ENCODE peak calls at places on chromosomes 13 and 19, in six cellular contexts. T is NCI-H1092 treated with DMSO at 0.1 percent for 48 hours, O is LoVo, H is EL, U is T-cell, F is NCI-H526 treated with DMSO at 0.1 percent for 48 hours. R is an unnamed sample.

GRCh38 chr13:102170295-102170694 is 231.6 kb downstream of the FGF14 start:
- DNase-seq in T (no peak), O (no peak), H (no peak), U (no peak), F (no peak), R (no peak)

GRCh38 chr19:4557186-4557970 is 2.1 kb downstream of the SEMA6B start:
- DNase-seq in T (no peak), O (no peak), H (no peak), U (no peak), F (no peak), R (no peak)

GRCh38 chr19:55579766-55580621 is 654 bp downstream of the ZNF579 start:
- DNase-seq in T (no peak), O (no peak), H (peak), U (no peak), F (no peak), R (no peak)

GRCh38 chr19:46624958-46625661 is at the start of gene PTGIR:
- DNase-seq in T (no peak), O (no peak), H (peak), U (no peak), F (no peak), R (no peak)

GRCh38 chr13:113489549-113490495 is 689 bp downstream of the DCUN1D2 start:
- DNase-seq in T (peak), O (peak), H (peak), U (peak), F (peak), R (no peak)

GRCh38 chr13:43664700-43665191 is 122.0 kb downstream of the ENOX1 start:
- DNase-seq in T (no peak), O (no peak), H (peak), U (no peak), F (no peak), R (no peak)

GRCh38 chr19:5624741-5625140 is 1.9 kb downstream of the SAFB start:
- DNase-seq in T (no peak), O (no peak), H (no peak), U (no peak), F (no peak), R (no peak)

GRCh38 chr19:47512183-47512947 is 2.5 kb downstream of the NAPA start:
- DNase-seq in T (no peak), O (peak), H (peak), U (no peak), F (no peak), R (no peak)

GRCh38 chr19:18203408-18203862 is 407 bp downstream of the RAB3A start:
- DNase-seq in T (peak), O (no peak), H (no peak), U (peak), F (no peak), R (no peak)

GRCh38 chr13:42283574-42283973 is 11.6 kb downstream of the AKAP11 start:
- DNase-seq in T (no peak), O (no peak), H (no peak), U (no peak), F (peak), R (no peak)

GRCh38 chr19:4639531-4640246 is 373 bp downstream of the TNFAIP8L1 start:
- DNase-seq in T (peak), O (no peak), H (peak), U (no peak), F (no peak), R (no peak)

GRCh38 chr13:80195649-80196048 is 145.3 kb downstream of the SPRY2 start:
- DNase-seq in T (no peak), O (no peak), H (no peak), U (no peak), F (no peak), R (no peak)

GRCh38 chr13:57631607-57632275 is at the start of gene PCDH17:
- DNase-seq in T (peak), O (no peak), H (no peak), U (no peak), F (no peak), R (no peak)

GRCh38 chr13:110134801-110135200 is 172.2 kb downstream of the COL4A1 start:
- DNase-seq in T (no peak), O (no peak), H (no peak), U (no peak), F (no peak), R (no peak)

GRCh38 chr19:5170329-5170745 is 170.3 kb downstream of the PTPRS start:
- DNase-seq in T (no peak), O (no peak), H (no peak), U (peak), F (no peak), R (no peak)

GRCh38 chr13:44236370-44236769 is 137.3 kb upstream of the SERP2 start:
- DNase-seq in T (no peak), O (no peak), H (no peak), U (no peak), F (no peak), R (no peak)

GRCh38 chr19:48806818-48807589 is 3.8 kb downstream of the BCAT2 start:
- DNase-seq in T (peak), O (no peak), H (no peak), U (peak), F (no peak), R (no peak)

GRCh38 chr19:6613711-6614110 is 22.8 kb upstream of the CD70 start:
- DNase-seq in T (no peak), O (no peak), H (no peak), U (no peak), F (no peak), R (no peak)

R was measured in HCT116.